ENCODE peak calls at places on chromosome 21, in eight cellular contexts. S is upper lobe of right lung, G is lower lobe of right lung, O is mammary epithelial cell, F is left ventricle myocardium inferior, B is tibial artery, H is cardiac muscle cell, U is neuronal stem cell. Q is an unnamed sample. For H3K4me1, the result is how much of the 10 kb centered on the place peaks cover.

GRCh38 chr21:28627691-28628090 is 365.0 kb downstream of the LTN1 start:
- DNase-seq in S (no peak), G (no peak), O (no peak), F (no peak), B (no peak), H (no peak), U (no peak), Q (no peak)

GRCh38 chr21:16775056-16775455 is 737.8 kb upstream of the CXADR start:
- DNase-seq in S (no peak), G (no peak), O (no peak), F (no peak), B (no peak), H (no peak), U (no peak), Q (no peak)

GRCh38 chr21:14072761-14073535 is 137.8 kb downstream of the LIPI start:
- DNase-seq in S (no peak), G (no peak), O (no peak), F (no peak), B (no peak), H (no peak), U (no peak), Q (no peak)

GRCh38 chr21:44401386-44402160 is 48.2 kb downstream of the TRPM2 start:
- DNase-seq in S (peak), G (no peak), O (no peak), F (no peak), B (no peak), H (no peak), U (no peak), Q (no peak)

GRCh38 chr21:27648560-27648959 is 681.7 kb upstream of the ADAMTS5 start:
- DNase-seq in S (no peak), G (no peak), O (peak), F (no peak), B (no peak), H (peak), U (no peak), Q (no peak)

GRCh38 chr21:22573834-22574233 is 1575.6 kb downstream of the NCAM2 start:
- DNase-seq in S (no peak), G (no peak), O (no peak), F (no peak), B (no peak), H (no peak), U (no peak), Q (no peak)

GRCh38 chr21:42666023-42666747 is 12.8 kb downstream of the PDE9A start:
- DNase-seq in S (no peak), G (no peak), O (no peak), F (no peak), B (no peak), H (no peak), U (no peak), Q (peak)

GRCh38 chr21:30083120-30083945 is 83.3 kb downstream of the CLDN17 start:
- DNase-seq in S (no peak), G (no peak), O (peak), F (no peak), B (no peak), H (no peak), U (no peak), Q (no peak)

GRCh38 chr21:17765207-17765606 is 53.9 kb downstream of the C21orf91 start:
- DNase-seq in S (no peak), G (no peak), O (no peak), F (no peak), B (no peak), H (no peak), U (no peak), Q (no peak)

GRCh38 chr21:43771199-43771675 is 4.9 kb downstream of the CSTB start:
- DNase-seq in S (no peak), G (no peak), O (no peak), F (no peak), B (no peak), H (no peak), U (no peak), Q (no peak)

GRCh38 chr21:29074007-29074376 is 544 bp upstream of the CCT8 start:
- DNase-seq in S (no peak), G (no peak), O (no peak), F (no peak), B (no peak), H (no peak), U (no peak), Q (no peak)

GRCh38 chr21:25456672-25457071 is 150.6 kb downstream of the MRPL39 start:
- DNase-seq in S (no peak), G (no peak), O (peak), F (no peak), B (no peak), H (peak), U (no peak), Q (no peak)

GRCh38 chr21:43291347-43291950 is 122.6 kb downstream of the CRYAA start:
- DNase-seq in S (peak), G (peak), O (no peak), F (peak), B (no peak), H (no peak), U (no peak), Q (no peak)

GRCh38 chr21:44800971-44801467 is 601 bp downstream of the UBE2G2 start:
- DNase-seq in S (no peak), G (no peak), O (peak), F (no peak), B (no peak), H (peak), U (no peak), Q (no peak)

GRCh38 chr21:27681841-27682240 is 715.0 kb upstream of the ADAMTS5 start:
- DNase-seq in S (no peak), G (no peak), O (peak), F (no peak), B (no peak), H (peak), U (no peak), Q (no peak)

GRCh38 chr21:35316933-35317332 is 267.8 kb upstream of the RUNX1 start:
- DNase-seq in S (no peak), G (no peak), O (no peak), F (no peak), B (no peak), H (peak), U (no peak), Q (peak)

GRCh38 chr21:42047821-42048613 is 23.1 kb upstream of the UMODL1 start:
- DNase-seq in S (no peak), G (no peak), O (peak), F (no peak), B (peak), H (peak), U (no peak), Q (peak)

GRCh38 chr21:44089001-44089911 is 17.9 kb upstream of the PWP2 start:
- DNase-seq in S (peak), G (no peak), O (no peak), F (no peak), B (peak), H (no peak), U (no peak), Q (no peak)

GRCh38 chr21:26007911-26008579 is 162.5 kb downstream of the APP start:
- DNase-seq in S (no peak), G (no peak), O (no peak), F (no peak), B (no peak), H (peak), U (no peak), Q (no peak)

GRCh38 chr21:42424848-42425602 is 21.3 kb downstream of the UBASH3A start:
- DNase-seq in S (no peak), G (peak), O (no peak), F (no peak), B (no peak), H (no peak), U (no peak), Q (no peak)

GRCh38 chr21:44952116-44952928 is 12.5 kb downstream of the SLX9 start:
- DNase-seq in S (peak), G (peak), O (no peak), F (peak), B (peak), H (no peak), U (no peak), Q (peak)

GRCh38 chr21:16800536-16800935 is 712.3 kb upstream of the CXADR start:
- DNase-seq in S (no peak), G (no peak), O (no peak), F (no peak), B (no peak), H (no peak), U (no peak), Q (no peak)

GRCh38 chr21:15212214-15212613 is 147.4 kb upstream of the NRIP1 start:
- DNase-seq in S (no peak), G (no peak), O (no peak), F (no peak), B (no peak), H (no peak), U (no peak), Q (no peak)

GRCh38 chr21:35423694-35424093 is 374.6 kb upstream of the RUNX1 start:
- DNase-seq in S (no peak), G (no peak), O (peak), F (no peak), B (no peak), H (peak), U (no peak), Q (no peak)

GRCh38 chr21:14259669-14260458 is 43.9 kb downstream of the RBM11 start:
- DNase-seq in S (no peak), G (no peak), O (peak), F (no peak), B (no peak), H (peak), U (peak), Q (no peak)

GRCh38 chr21:34204481-34205439 is 131.4 kb downstream of the MRPS6 start:
- DNase-seq in S (no peak), G (no peak), O (peak), F (no peak), B (no peak), H (no peak), U (no peak), Q (no peak)

GRCh38 chr21:44423312-44423821 is 31.9 kb upstream of the LRRC3 start:
- DNase-seq in S (peak), G (no peak), O (no peak), F (peak), B (peak), H (no peak), U (no peak), Q (peak)

GRCh38 chr21:16570196-16570595 is 840.4 kb downstream of the USP25 start:
- DNase-seq in S (no peak), G (no peak), O (peak), F (no peak), B (no peak), H (no peak), U (no peak), Q (no peak)

GRCh38 chr21:17250651-17251294 is 262.1 kb upstream of the CXADR start:
- DNase-seq in S (no peak), G (no peak), O (no peak), F (no peak), B (no peak), H (no peak), U (no peak), Q (no peak)

GRCh38 chr21:14414932-14415508 is 32.1 kb upstream of the HSPA13 start:
- DNase-seq in S (no peak), G (no peak), O (no peak), F (no peak), B (no peak), H (no peak), U (no peak), Q (no peak)

GRCh38 chr21:41643246-41643966 is 123.4 kb downstream of the RIPK4 start:
- DNase-seq in S (peak), G (no peak), O (no peak), F (no peak), B (no peak), H (peak), U (no peak), Q (no peak)

GRCh38 chr21:27190601-27191000 is 223.7 kb upstream of the ADAMTS5 start:
- DNase-seq in S (no peak), G (no peak), O (peak), F (no peak), B (no peak), H (peak), U (no peak), Q (no peak)

DNA sequence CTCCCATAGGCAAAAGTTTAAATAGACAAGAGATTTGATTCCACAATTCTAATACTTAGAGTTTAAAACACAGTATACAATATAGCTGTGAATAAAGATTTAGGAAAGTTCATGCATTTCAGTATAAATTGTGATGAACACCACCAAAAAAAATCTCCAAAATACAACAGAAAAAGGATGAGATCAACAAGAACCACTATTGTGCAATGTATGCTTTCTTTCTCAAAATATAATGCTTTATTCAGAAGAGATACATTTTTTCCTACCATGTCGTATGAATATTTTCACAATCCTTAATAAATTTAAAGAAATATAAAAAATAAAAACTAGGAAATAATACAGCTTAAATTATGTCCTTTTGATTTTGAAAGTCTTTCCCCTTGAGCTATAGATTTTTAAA is 1309.2 kb downstream of the MRPL39 start:
- DNase-seq in S (no peak), G (no peak), O (no peak), F (no peak), B (no peak), H (no peak), U (no peak), Q (no peak)
- H3K27ac ChIP-seq in S (no peak), G (no peak), O (no peak), F (no peak), B (no peak), H (no peak), U (no peak), Q (no peak)

GRCh38 chr21:45982256-45982757 is 737 bp downstream of the COL6A1 start:
- DNase-seq in S (no peak), G (peak), O (no peak), F (no peak), B (peak), H (peak), U (no peak), Q (peak)

GRCh38 chr21:45984584-45985095 is 3.1 kb downstream of the COL6A1 start:
- DNase-seq in S (no peak), G (no peak), O (no peak), F (no peak), B (no peak), H (no peak), U (no peak), Q (peak)

GRCh38 chr21:45982758-45983731 is 1.5 kb downstream of the COL6A1 start:
- DNase-seq in S (peak), G (peak), O (no peak), F (peak), B (peak), H (no peak), U (no peak), Q (peak)

GRCh38 chr21:45985471-45986315 is 4.1 kb downstream of the COL6A1 start:
- DNase-seq in S (peak), G (peak), O (no peak), F (peak), B (peak), H (no peak), U (no peak), Q (peak)

GRCh38 chr21:45983981-45984551 is 2.5 kb downstream of the COL6A1 start:
- DNase-seq in S (peak), G (peak), O (no peak), F (peak), B (peak), H (no peak), U (no peak), Q (peak)
- H3K4me1 ChIP-seq in S (under half), G (under half), O (under half), F (half or more), B (under half), H (under half), U (under half), Q (under half)

DNA sequence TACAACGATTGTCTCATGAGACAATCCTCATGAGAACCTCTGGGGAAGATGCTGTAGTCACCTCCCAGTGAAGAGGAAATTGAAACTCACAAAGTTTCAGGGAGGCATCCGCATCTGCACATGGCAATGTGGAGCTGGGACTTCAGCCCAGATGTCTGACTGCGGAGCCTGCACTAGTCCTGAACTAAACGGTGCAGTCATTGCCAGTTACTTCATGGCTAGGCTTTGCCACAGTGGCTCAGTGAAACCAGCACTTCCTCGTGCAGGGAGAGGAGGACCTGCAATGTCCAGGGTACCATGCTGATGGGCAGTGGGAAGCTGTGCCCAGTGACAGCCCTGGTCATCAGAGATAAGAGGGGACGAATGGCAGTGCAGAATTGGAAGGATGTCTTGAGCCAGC is 40.7 kb upstream of the ETS2 start:
- DNase-seq in S (no peak), G (no peak), O (no peak), F (no peak), B (no peak), H (no peak), U (no peak), Q (no peak)
- H3K27ac ChIP-seq in S (no peak), G (no peak), O (no peak), F (no peak), B (no peak), H (no peak), U (no peak), Q (no peak)

GRCh38 chr21:36709030-36709867 is 10.3 kb downstream of the SIM2 start:
- DNase-seq in S (peak), G (no peak), O (no peak), F (no peak), B (peak), H (no peak), U (no peak), Q (no peak)
- H3K4me1 ChIP-seq in S (under half), G (half or more), O (under half), F (half or more), B (half or more), H (under half), U (under half), Q (under half)

DNA sequence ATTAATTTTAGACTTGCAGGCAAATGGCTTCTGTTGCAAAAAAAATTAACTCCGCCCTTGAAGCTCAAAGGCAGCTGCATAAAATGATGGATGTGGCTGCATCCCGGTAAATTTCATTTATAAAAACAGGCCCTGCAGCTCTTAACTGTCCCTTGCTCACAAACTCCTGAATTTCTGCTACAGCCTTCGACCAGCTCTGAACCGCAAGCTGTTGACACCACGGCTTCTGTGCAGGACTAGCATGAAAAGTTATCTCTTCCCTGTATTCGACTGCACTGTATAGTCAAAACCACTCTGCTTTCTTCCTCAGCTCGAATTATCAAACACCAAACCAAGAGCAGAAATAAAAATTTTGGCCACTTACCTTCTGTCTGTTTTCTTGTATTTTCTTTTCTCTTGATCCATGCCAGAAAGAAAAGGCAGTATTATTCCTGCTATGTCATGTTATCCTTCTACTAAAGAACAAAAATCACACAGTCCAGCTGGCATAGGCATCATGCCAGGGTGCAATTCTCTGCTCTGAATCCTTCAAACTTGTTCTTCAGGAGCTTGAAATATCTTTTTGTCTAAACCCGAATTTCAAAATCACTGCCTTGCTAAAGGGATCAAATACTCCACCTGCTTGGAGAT is 195.5 kb upstream of the NCAM2 start:
- DNase-seq in S (no peak), G (no peak), O (no peak), F (no peak), B (no peak), H (no peak), U (no peak), Q (peak)
- H3K27ac ChIP-seq in S (no peak), G (no peak), O (no peak), F (no peak), B (no peak), H (no peak), U (no peak), Q (no peak)

GRCh38 chr21:31383770-31384169 is 39.7 kb upstream of the TIAM1 start:
- DNase-seq in S (no peak), G (no peak), O (no peak), F (no peak), B (no peak), H (no peak), U (no peak), Q (no peak)
- H3K4me1 ChIP-seq in S (under half), G (under half), O (under half), F (under half), B (under half), H (under half), U (under half), Q (under half)

DNA sequence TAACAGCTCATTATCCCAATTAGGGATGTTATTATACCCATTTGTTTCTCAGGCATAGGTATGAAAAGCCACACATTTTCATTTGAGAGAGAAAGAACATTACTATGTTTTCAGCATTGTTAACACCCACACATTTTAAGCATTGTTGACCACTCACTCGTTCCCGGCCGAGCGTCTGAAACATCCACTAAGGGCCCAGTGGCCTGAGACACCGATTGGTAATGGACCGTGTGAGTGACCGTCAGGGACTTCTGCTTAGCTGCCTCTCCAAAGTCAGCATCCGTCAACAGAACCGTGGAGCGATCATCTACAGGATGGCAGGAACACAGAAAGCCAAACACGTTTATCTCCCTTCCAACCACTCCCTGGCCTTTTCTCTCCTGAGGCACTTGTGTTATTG is 184.6 kb downstream of the PCP4 start:
- DNase-seq in S (no peak), G (no peak), O (no peak), F (no peak), B (no peak), H (no peak), U (no peak), Q (no peak)
- H3K27ac ChIP-seq in S (no peak), G (no peak), O (no peak), F (no peak), B (peak), H (no peak), U (no peak), Q (no peak)

Q was measured in right cardiac atrium.